ENCODE peak calls at places on chromosome 15, in seven cellular contexts. U is fibroblast of lung, C is trophoblast cell, A is GM23248, M is DND-41, H is HCT116, K is Karpas-422. E is an unnamed sample. For H3K79me2, the result is how much of the 10 kb centered on the place peaks cover.

GRCh38 chr15:100880897-100881242 is 1.2 kb downstream of the ALDH1A3 start:
- DNase-seq in U (no peak), C (no peak), H (no peak), M (no peak), A (no peak), K (no peak), E (no peak)

GRCh38 chr15:22979699-22980188 is 424 bp downstream of the CYFIP1 start:
- DNase-seq in A (peak), M (no peak), K (no peak), H (no peak), C (peak), U (peak), E (no peak)

GRCh38 chr15:59227021-59227420 is 20.4 kb downstream of the LDHAL6B start:
- DNase-seq in C (peak), M (no peak), K (no peak), U (no peak), H (no peak), A (no peak), E (no peak)

GRCh38 chr15:100726426-100727190 is 124.2 kb downstream of the ASB7 start:
- DNase-seq in C (peak), U (peak), M (no peak), K (no peak), H (no peak), A (peak), E (no peak)

GRCh38 chr15:28021281-28022039 is 77.7 kb downstream of the OCA2 start:
- DNase-seq in A (peak), M (peak), K (peak), C (peak), H (peak), U (peak), E (no peak)

GRCh38 chr15:98948456-98948855 is 59.1 kb downstream of the PGPEP1L start:
- DNase-seq in C (no peak), M (no peak), K (no peak), H (no peak), A (no peak), U (no peak), E (no peak)

GRCh38 chr15:51044037-51044712 is 50.5 kb downstream of the TNFAIP8L3 start:
- DNase-seq in U (no peak), A (no peak), C (no peak), M (no peak), K (no peak), H (no peak), E (no peak)

GRCh38 chr15:80404719-80405553 is 754 bp downstream of the ARNT2 start:
- DNase-seq in U (peak), K (no peak), M (no peak), H (no peak), A (no peak), C (no peak), E (no peak)

GRCh38 chr15:96276438-96277210 is 53.9 kb upstream of the NR2F2 start:
- DNase-seq in M (no peak), H (no peak), A (peak), C (no peak), U (peak), K (no peak), E (no peak)

GRCh38 chr15:57328479-57329250 is 47.6 kb upstream of the CGNL1 start:
- DNase-seq in A (no peak), U (no peak), M (no peak), H (no peak), K (no peak), C (no peak), E (no peak)

GRCh38 chr15:91787198-91787597 is 66.3 kb upstream of the SLCO3A1 start:
- DNase-seq in K (no peak), U (no peak), H (no peak), A (no peak), M (no peak), C (peak), E (no peak)

GRCh38 chr15:95247068-95247984 is 1016.0 kb downstream of the MCTP2 start:
- DNase-seq in U (peak), A (peak), K (no peak), M (no peak), C (peak), H (peak), E (peak)
- H3K4me2 ChIP-seq in U (peak), A (peak), K (no peak), M (no peak), C (no peak), H (peak), E (peak)

GRCh38 chr15:36398212-36398611 is 181.2 kb upstream of the CDIN1 start:
- DNase-seq in A (no peak), H (no peak), M (no peak), C (no peak), U (no peak), K (no peak), E (no peak)
- H3K79me2 ChIP-seq in A (under half), H (under half), M (under half), C (under half), U (under half), K (under half), E (under half)

DNA sequence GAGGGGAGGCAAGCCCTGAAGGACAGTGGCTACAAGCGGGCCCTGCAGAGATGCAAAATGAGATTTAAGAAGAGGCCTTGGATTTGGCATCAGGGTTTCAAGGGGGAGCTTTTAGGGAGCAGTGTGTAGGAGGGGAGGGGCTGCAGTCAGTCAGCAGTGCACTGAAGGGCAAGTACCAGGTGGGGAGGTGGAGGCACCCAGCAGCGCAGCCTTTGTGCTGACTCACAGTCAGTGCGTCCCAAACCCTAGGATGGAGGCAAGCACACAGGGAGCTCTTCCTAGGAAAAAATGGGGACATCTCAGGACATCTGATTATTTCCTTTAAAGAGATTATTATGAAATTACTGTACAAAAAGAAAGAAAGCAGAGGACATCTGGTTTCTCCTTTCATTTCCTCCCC is 80.0 kb downstream of the AAGAB start:
- DNase-seq in K (no peak), C (no peak), U (no peak), H (no peak), A (no peak), M (no peak), E (no peak)
- H3K4me2 ChIP-seq in K (no peak), C (no peak), U (no peak), H (peak), A (no peak), M (no peak), E (peak)

GRCh38 chr15:67101981-67102929 is 36.9 kb downstream of the SMAD3 start:
- DNase-seq in K (no peak), M (no peak), U (peak), C (peak), H (no peak), A (peak), E (no peak)
- H3K79me2 ChIP-seq in K (under half), M (under half), U (half or more), C (under half), H (half or more), A (half or more), E (half or more)

GRCh38 chr15:89495638-89496145 is 691 bp downstream of the RHCG start:
- DNase-seq in K (no peak), A (no peak), H (no peak), M (peak), U (no peak), C (no peak), E (no peak)

GRCh38 chr15:89494941-89495637 is 1.3 kb downstream of the RHCG start:
- DNase-seq in C (peak), M (no peak), H (no peak), K (peak), U (no peak), A (peak), E (no peak)

GRCh38 chr15:89498574-89498906 is 2.2 kb upstream of the RHCG start:
- DNase-seq in K (no peak), A (no peak), M (no peak), U (no peak), C (no peak), H (no peak), E (no peak)

GRCh38 chr15:89494006-89494405 is 2.4 kb downstream of the RHCG start:
- DNase-seq in U (no peak), K (no peak), H (no peak), C (no peak), A (no peak), M (no peak), E (no peak)

DNA sequence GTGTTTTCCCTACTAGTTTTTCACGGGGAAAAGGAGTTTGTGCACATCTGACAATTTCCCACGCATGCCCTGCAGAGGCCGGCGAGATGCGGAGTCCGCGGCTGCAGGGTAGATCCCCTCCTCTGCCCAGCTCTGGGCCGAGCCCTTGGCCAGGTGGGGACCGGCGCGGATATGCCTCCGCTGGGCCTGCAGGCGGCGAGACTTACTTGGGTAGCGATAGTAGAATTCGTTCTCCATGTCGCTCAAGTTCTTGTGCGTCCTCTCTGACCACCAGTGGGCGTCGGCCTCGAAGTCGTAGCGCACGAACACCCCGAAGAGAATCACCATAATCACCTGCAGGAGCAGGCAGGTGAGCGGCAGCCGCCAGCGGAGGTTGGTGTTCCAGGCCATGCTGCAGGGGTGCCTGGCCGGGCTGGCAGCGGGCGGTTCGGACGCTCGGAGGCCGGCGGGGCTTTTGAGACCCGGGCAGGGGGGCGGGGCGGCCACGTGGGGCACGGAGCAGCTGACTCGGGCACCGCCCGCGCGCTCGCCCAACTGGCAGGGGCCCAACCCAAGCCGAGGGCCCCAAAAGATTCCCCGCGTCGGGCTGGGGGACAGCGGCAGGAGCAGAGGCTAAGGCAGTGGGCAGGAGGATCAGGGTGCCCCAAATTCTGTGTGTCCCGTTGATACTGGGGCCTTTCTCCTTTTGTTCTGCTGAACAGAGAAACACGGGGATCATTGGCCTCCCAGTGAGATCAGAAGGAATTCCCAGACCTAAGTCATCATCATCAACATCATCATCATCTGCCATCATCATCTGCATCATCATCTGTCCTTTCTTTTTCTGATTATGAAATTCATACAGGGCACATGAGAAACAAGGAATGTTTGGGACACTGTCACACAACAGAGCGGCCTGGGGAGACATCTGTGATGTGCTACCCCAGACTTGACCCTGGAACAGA is at the start of gene RHCG:
- DNase-seq in U (peak), A (peak), H (no peak), C (peak), M (no peak), K (no peak), E (no peak)
- H3K4me2 ChIP-seq in U (no peak), A (peak), H (peak), C (peak), M (no peak), K (no peak), E (peak)

GRCh38 chr15:68075764-68076385 is 21.8 kb downstream of the PIAS1 start:
- DNase-seq in H (no peak), M (no peak), U (no peak), C (no peak), K (no peak), A (no peak), E (no peak)

GRCh38 chr15:68082735-68083134 is 28.6 kb downstream of the PIAS1 start:
- DNase-seq in U (no peak), C (peak), A (no peak), K (no peak), H (no peak), M (no peak), E (no peak)

GRCh38 chr15:68081869-68082505 is 27.9 kb downstream of the PIAS1 start:
- DNase-seq in H (no peak), M (no peak), A (no peak), U (no peak), K (no peak), C (no peak), E (no peak)

GRCh38 chr15:68080783-68081182 is 26.7 kb downstream of the PIAS1 start:
- DNase-seq in H (no peak), U (no peak), K (no peak), M (no peak), C (no peak), A (no peak), E (no peak)

GRCh38 chr15:68078365-68078764 is 24.2 kb downstream of the PIAS1 start:
- DNase-seq in K (no peak), H (no peak), U (no peak), M (no peak), A (no peak), C (no peak), E (no peak)
- H3K79me2 ChIP-seq in K (half or more), H (half or more), U (half or more), M (half or more), A (half or more), C (under half), E (half or more)